ENCODE peak calls at places on chromosomes 13 and 19, in six cellular contexts. I is lower lobe of right lung, W is lung, N is nephron progenitor cell, K is B cell, U is A673. T is an unnamed sample.

GRCh38 chr19:58021541-58022282 is 12.1 kb upstream of the ZSCAN1 start:
- DNase-seq in I (no peak), W (peak), N (no peak), K (peak), U (peak), T (no peak)

GRCh38 chr13:94764576-94765321 is 52.4 kb upstream of the SOX21 start:
- DNase-seq in I (no peak), W (no peak), N (no peak), K (no peak), U (no peak), T (no peak)

GRCh38 chr13:106471957-106472543 is 63.4 kb downstream of the EFNB2 start:
- DNase-seq in I (no peak), W (peak), N (no peak), K (no peak), U (no peak), T (no peak)

GRCh38 chr19:42246143-42246868 is 3.9 kb upstream of the GSK3A start:
- DNase-seq in I (peak), W (peak), N (peak), K (no peak), U (peak), T (no peak)

GRCh38 chr13:51912091-51912490 is 50.3 kb downstream of the CCDC70 start:
- DNase-seq in I (no peak), W (no peak), N (no peak), K (no peak), U (no peak), T (no peak)

GRCh38 chr19:14475251-14476073 is at the start of gene PTGER1:
- DNase-seq in I (no peak), W (no peak), N (peak), K (peak), U (peak), T (no peak)

GRCh38 chr13:21011378-21011777 is 50.0 kb downstream of the LATS2 start:
- DNase-seq in I (no peak), W (no peak), N (no peak), K (no peak), U (no peak), T (no peak)

GRCh38 chr19:23999821-24000610 is 85.3 kb downstream of the ZNF726 start:
- DNase-seq in I (no peak), W (no peak), N (no peak), K (no peak), U (no peak), T (no peak)

GRCh38 chr13:50512602-50513527 is 330.6 kb downstream of the DLEU7 start:
- DNase-seq in I (peak), W (peak), N (peak), K (peak), U (no peak), T (peak)

GRCh38 chr19:4575978-4576933 is 16.8 kb upstream of the SEMA6B start:
- DNase-seq in I (no peak), W (peak), N (peak), K (peak), U (peak), T (no peak)

GRCh38 chr13:103852036-103852435 is 785.8 kb upstream of the SLC10A2 start:
- DNase-seq in I (no peak), W (no peak), N (no peak), K (no peak), U (no peak), T (no peak)

GRCh38 chr13:67390462-67391093 is 160.4 kb upstream of the PCDH9 start:
- DNase-seq in I (no peak), W (no peak), N (no peak), K (no peak), U (no peak), T (no peak)

GRCh38 chr19:12364391-12365093 is 941 bp downstream of the ZNF442 start:
- DNase-seq in I (peak), W (peak), N (peak), K (peak), U (peak), T (no peak)

GRCh38 chr13:80577285-80577684 is 236.4 kb upstream of the SPRY2 start:
- DNase-seq in I (no peak), W (no peak), N (no peak), K (no peak), U (no peak), T (no peak)

GRCh38 chr13:93248627-93249047 is 22.0 kb downstream of the GPC6 start:
- DNase-seq in I (peak), W (no peak), N (peak), K (no peak), U (peak), T (no peak)

GRCh38 chr13:100610399-100611347 is 22.1 kb upstream of the GGACT start:
- DNase-seq in I (no peak), W (no peak), N (no peak), K (peak), U (no peak), T (no peak)

GRCh38 chr19:17943284-17944221 is 10.7 kb downstream of the CCDC124 start:
- DNase-seq in I (no peak), W (no peak), N (no peak), K (peak), U (peak), T (no peak)

DNA sequence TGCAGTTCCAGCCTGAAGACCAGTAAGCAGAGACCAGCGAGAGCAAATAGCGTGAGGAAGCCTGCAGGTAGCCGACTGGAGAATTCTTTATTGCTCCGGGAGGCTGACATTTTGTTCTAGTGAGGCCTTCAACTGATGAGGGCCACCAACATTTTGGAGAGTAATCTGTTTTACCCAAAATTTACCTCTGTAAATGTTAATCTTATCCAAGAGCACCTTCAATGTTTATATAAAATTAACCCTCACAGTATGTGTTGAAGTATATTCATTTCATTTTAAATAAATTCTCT is 546.4 kb upstream of the SLITRK5 start:
- DNase-seq in I (no peak), W (no peak), N (no peak), K (no peak), U (no peak), T (no peak)
- TF ChIP-seq CTCF in I (no peak), W (no peak), N (no peak), K (no peak), U (no peak), T (no peak)

DNA sequence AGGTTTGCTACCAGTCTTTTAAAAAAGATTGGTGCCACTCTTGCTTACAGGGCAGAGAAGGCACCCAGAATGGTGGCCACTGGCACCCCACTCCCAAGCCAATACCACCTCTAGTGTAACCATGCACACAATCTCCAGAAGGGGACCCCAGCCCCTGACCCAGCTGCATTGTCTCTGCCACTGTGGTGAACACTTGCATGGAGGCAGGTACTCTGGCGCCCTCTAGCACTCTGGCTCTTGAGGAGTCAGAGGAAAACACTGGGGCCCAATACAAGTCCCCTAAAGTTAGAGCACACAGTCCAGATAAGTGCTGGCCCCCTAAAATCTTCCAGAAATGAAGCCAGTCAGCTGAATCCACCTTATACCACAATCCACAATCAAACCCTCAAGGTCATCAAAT is 6.0 kb downstream of the ERVV-1 start:
- DNase-seq in I (no peak), W (no peak), N (no peak), K (no peak), U (no peak), T (no peak)
- TF ChIP-seq CTCF in I (no peak), W (no peak), N (no peak), K (no peak), U (no peak), T (no peak)

DNA sequence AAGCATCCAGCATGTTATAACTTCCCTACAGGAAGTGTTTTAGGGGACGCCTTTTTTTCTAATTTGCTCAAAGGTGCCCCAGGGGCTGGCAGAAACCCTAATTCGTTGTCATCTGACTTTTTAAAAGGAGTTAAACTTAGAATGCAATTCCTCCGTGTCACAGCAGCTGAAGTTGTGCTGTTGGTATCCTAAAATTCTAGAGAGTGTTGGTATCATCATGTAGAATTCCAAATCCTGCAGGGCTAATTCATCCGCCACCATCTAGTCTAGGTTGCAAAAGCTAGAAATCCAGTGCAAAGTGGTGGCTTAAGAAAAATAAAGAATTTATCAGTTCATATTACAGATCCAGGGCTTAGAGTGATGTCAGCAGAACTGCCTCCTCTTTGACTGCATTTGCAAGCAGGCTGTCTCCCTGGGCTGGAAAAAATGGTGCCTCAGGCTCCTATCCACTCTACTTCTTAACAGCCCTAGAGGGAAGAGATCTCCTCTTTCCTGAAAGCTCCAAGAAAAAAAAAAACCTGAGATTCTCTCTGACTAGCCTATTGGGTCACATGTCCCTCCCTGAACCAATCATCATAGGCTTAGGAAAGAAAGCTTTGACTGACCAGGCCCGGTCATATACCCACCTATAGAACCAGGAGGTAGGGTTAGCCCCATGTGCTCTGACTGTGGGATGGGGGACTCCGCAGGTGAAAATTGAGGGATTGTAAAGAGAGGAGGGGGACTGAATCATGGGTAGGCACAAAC is 73.0 kb downstream of the MAP4K1 start:
- DNase-seq in I (peak), W (no peak), N (no peak), K (no peak), U (no peak), T (no peak)
- TF ChIP-seq CTCF in I (no peak), W (no peak), N (no peak), K (peak), U (no peak), T (peak)

GRCh38 chr13:101915333-101915732 is 462.9 kb downstream of the ITGBL1 start:
- DNase-seq in I (no peak), W (no peak), N (no peak), K (no peak), U (no peak), T (no peak)

GRCh38 chr13:101915755-101916107 is 463.3 kb downstream of the ITGBL1 start:
- DNase-seq in I (no peak), W (no peak), N (no peak), K (no peak), U (no peak), T (no peak)

GRCh38 chr13:101916758-101917474 is 464.4 kb downstream of the ITGBL1 start:
- DNase-seq in I (no peak), W (no peak), N (peak), K (no peak), U (no peak), T (no peak)

GRCh38 chr13:101917475-101917810 is 465.0 kb downstream of the ITGBL1 start:
- DNase-seq in I (no peak), W (no peak), N (no peak), K (no peak), U (peak), T (no peak)

DNA sequence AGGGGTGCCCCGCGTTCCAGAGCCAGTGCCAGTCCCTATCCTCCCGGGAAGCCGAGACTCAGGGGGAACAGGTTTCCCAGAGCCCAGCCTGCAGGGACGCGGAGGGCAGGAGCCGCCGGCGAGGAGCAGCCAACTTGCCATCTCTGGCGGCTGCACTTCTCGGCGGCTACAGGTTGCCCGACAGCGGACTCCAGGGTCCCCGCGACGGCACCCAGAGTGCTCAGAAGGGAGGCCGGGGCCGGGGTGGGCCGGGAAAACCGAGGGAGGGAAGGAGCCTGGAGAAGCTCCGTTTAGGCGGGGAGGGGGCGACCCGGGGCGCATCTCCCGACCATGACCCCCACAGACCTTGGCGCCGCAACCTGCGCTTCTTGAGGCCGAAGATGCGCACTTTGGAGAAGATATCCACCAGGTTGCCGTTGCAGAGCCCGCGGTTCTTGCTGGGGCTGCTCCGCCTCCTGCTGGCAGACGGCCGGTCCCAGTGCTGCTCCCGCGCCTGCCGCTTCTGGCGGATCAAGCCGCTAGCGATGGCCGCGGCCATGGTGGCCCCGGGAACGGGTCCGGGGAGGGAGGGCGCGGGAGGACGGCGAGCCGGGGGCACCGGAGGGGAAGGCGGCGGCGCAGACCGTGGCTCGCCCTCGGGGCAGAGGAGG is 463.8 kb downstream of the ITGBL1 start:
- DNase-seq in I (no peak), W (no peak), N (peak), K (no peak), U (peak), T (no peak)
- TF ChIP-seq CTCF in I (no peak), W (no peak), N (peak), K (no peak), U (peak), T (no peak)

GRCh38 chr19:2230807-2231533 is 5.2 kb downstream of the PLEKHJ1 start:
- DNase-seq in I (no peak), W (no peak), N (no peak), K (no peak), U (no peak), T (no peak)

GRCh38 chr19:2232286-2233151 is 3.6 kb downstream of the PLEKHJ1 start:
- DNase-seq in I (no peak), W (no peak), N (no peak), K (no peak), U (no peak), T (no peak)

GRCh38 chr19:2233601-2234280 is 2.4 kb downstream of the PLEKHJ1 start:
- DNase-seq in I (no peak), W (no peak), N (no peak), K (no peak), U (no peak), T (no peak)

GRCh38 chr19:2230029-2230531 is 6.0 kb downstream of the PLEKHJ1 start:
- DNase-seq in I (no peak), W (no peak), N (no peak), K (no peak), U (no peak), T (no peak)

DNA sequence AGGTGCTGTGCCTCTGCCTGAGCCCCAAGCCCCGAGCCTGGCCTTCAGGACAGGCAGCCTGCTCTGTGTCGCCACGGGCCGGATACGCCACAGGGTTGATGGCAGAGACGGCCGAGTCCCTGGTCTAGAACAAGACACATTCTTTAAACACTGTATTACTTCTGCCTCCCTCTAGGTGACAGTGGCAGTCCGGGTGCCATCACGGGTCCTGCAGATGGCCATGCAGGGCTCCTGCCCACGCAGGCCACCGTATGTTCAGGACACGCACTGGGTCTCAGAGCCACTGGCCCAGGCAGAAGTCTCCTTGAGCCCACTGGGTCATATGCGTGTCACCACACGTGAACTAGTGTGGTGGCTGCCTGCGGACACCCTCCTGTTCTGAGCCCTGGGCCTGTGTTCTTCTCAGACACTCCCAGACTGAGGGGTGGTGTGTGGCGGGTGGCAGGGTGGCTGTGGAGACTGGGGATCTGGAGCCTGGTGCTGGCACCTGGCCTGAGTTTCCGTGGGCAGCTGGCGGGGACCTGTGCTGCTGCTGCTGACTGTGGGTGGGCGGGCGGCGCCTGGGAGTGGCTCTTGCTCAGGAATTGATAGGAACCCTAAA is 4.4 kb downstream of the PLEKHJ1 start:
- DNase-seq in I (no peak), W (no peak), N (no peak), K (no peak), U (no peak), T (no peak)
- TF ChIP-seq CTCF in I (no peak), W (no peak), N (no peak), K (no peak), U (peak), T (peak)

GRCh38 chr19:804419-805160 is 7.3 kb downstream of the PTBP1 start:
- DNase-seq in I (peak), W (no peak), N (no peak), K (peak), U (no peak), T (no peak)
- TF ChIP-seq CTCF in I (no peak), W (no peak), N (no peak), K (no peak), U (no peak), T (no peak)

T was measured in GM12864.